ENCODE peak calls at places on chromosomes 7 and 10, in ten cellular contexts. One of them, this sample, is unnamed.
A peak's percentile ranks its signal among the peaks of the same experiment; 100 is the strongest.

GRCh38 chr10:97475936-97476594 is 22.2 kb downstream of the MMS19 start:
- DNase-seq in heart right ventricle: no peak
- DNase-seq in ureter: peak; percentile 8
- DNase-seq in T follicular helper cell: no peak
- DNase-seq in D341Med: no peak
- DNase-seq in amniotic epithelial cell: peak; percentile 89
- DNase-seq in left ventricle myocardium superior: no peak
- DNase-seq in spleen: no peak
- DNase-seq in small intestine: no peak
- DNase-seq in testis: peak; percentile 76
- DNase-seq in this sample: no peak

GRCh38 chr7:143225047-143225446 is 3.2 kb downstream of the TAS2R40 start:
- DNase-seq in heart right ventricle: no peak
- DNase-seq in ureter: no peak
- DNase-seq in T follicular helper cell: no peak
- DNase-seq in D341Med: no peak
- DNase-seq in amniotic epithelial cell: no peak
- DNase-seq in left ventricle myocardium superior: no peak
- DNase-seq in spleen: no peak
- DNase-seq in small intestine: no peak
- DNase-seq in testis: no peak
- DNase-seq in this sample: no peak

GRCh38 chr10:64110079-64110478 is 588.9 kb downstream of the REEP3 start:
- DNase-seq in heart right ventricle: no peak
- DNase-seq in ureter: no peak
- DNase-seq in T follicular helper cell: no peak
- DNase-seq in D341Med: no peak
- DNase-seq in amniotic epithelial cell: no peak
- DNase-seq in left ventricle myocardium superior: no peak
- DNase-seq in spleen: no peak
- DNase-seq in small intestine: no peak
- DNase-seq in testis: no peak
- DNase-seq in this sample: no peak

GRCh38 chr7:151876112-151876898 is 610 bp downstream of the PRKAG2 start:
- DNase-seq in heart right ventricle: peak; percentile 82
- DNase-seq in ureter: peak; percentile 86
- DNase-seq in T follicular helper cell: peak; percentile 46
- DNase-seq in D341Med: peak; percentile 73
- DNase-seq in amniotic epithelial cell: no peak
- DNase-seq in left ventricle myocardium superior: peak; percentile 91
- DNase-seq in spleen: peak; percentile 93
- DNase-seq in small intestine: no peak
- DNase-seq in testis: peak; percentile 75
- DNase-seq in this sample: peak; percentile 34

GRCh38 chr10:116464257-116464656 is 36.6 kb downstream of the PNLIPRP3 start:
- DNase-seq in heart right ventricle: no peak
- DNase-seq in ureter: no peak
- DNase-seq in T follicular helper cell: no peak
- DNase-seq in D341Med: no peak
- DNase-seq in amniotic epithelial cell: no peak
- DNase-seq in left ventricle myocardium superior: no peak
- DNase-seq in spleen: no peak
- DNase-seq in small intestine: no peak
- DNase-seq in testis: no peak
- DNase-seq in this sample: no peak

GRCh38 chr10:113158183-113158582 is 208.1 kb downstream of the TCF7L2 start:
- DNase-seq in heart right ventricle: no peak
- DNase-seq in ureter: no peak
- DNase-seq in T follicular helper cell: no peak
- DNase-seq in D341Med: no peak
- DNase-seq in amniotic epithelial cell: no peak
- DNase-seq in left ventricle myocardium superior: no peak
- DNase-seq in spleen: no peak
- DNase-seq in small intestine: no peak
- DNase-seq in testis: no peak
- DNase-seq in this sample: no peak

GRCh38 chr10:16756561-16757221 is 60.5 kb downstream of the RSU1 start:
- DNase-seq in heart right ventricle: no peak
- DNase-seq in ureter: no peak
- DNase-seq in T follicular helper cell: no peak
- DNase-seq in D341Med: no peak
- DNase-seq in amniotic epithelial cell: peak; percentile 74
- DNase-seq in left ventricle myocardium superior: no peak
- DNase-seq in spleen: no peak
- DNase-seq in small intestine: no peak
- DNase-seq in testis: no peak
- DNase-seq in this sample: no peak

GRCh38 chr7:46011501-46011900 is 90.4 kb upstream of the IGFBP3 start:
- DNase-seq in heart right ventricle: no peak
- DNase-seq in ureter: no peak
- DNase-seq in T follicular helper cell: no peak
- DNase-seq in D341Med: no peak
- DNase-seq in amniotic epithelial cell: no peak
- DNase-seq in left ventricle myocardium superior: no peak
- DNase-seq in spleen: no peak
- DNase-seq in small intestine: no peak
- DNase-seq in testis: no peak
- DNase-seq in this sample: no peak

GRCh38 chr10:115082521-115082920 is 10.6 kb upstream of the ATRNL1 start:
- DNase-seq in heart right ventricle: no peak
- DNase-seq in ureter: no peak
- DNase-seq in T follicular helper cell: no peak
- DNase-seq in D341Med: no peak
- DNase-seq in amniotic epithelial cell: peak; percentile 76
- DNase-seq in left ventricle myocardium superior: no peak
- DNase-seq in spleen: no peak
- DNase-seq in small intestine: no peak
- DNase-seq in testis: no peak
- DNase-seq in this sample: no peak

GRCh38 chr7:146090023-146090645 is 26.5 kb upstream of the CNTNAP2 start:
- DNase-seq in heart right ventricle: no peak
- DNase-seq in ureter: no peak
- DNase-seq in T follicular helper cell: no peak
- DNase-seq in D341Med: peak; percentile 54
- DNase-seq in amniotic epithelial cell: peak; percentile 2
- DNase-seq in left ventricle myocardium superior: no peak
- DNase-seq in spleen: no peak
- DNase-seq in small intestine: peak; percentile 20
- DNase-seq in testis: no peak
- DNase-seq in this sample: no peak

GRCh38 chr10:44857363-44858016 is 53.6 kb upstream of the TMEM72 start:
- DNase-seq in heart right ventricle: peak; percentile 79
- DNase-seq in ureter: peak; percentile 63
- DNase-seq in T follicular helper cell: peak; percentile 20
- DNase-seq in D341Med: peak; percentile 77
- DNase-seq in amniotic epithelial cell: peak; percentile 43
- DNase-seq in left ventricle myocardium superior: peak; percentile 82
- DNase-seq in spleen: peak; percentile 87
- DNase-seq in small intestine: peak; percentile 43
- DNase-seq in testis: peak; percentile 79
- DNase-seq in this sample: no peak

GRCh38 chr10:99658622-99659030 is 683 bp upstream of the ENTPD7 start:
- DNase-seq in heart right ventricle: peak; percentile 55
- DNase-seq in ureter: peak; percentile 62
- DNase-seq in T follicular helper cell: no peak
- DNase-seq in D341Med: no peak
- DNase-seq in amniotic epithelial cell: peak; percentile 39
- DNase-seq in left ventricle myocardium superior: peak; percentile 42
- DNase-seq in spleen: peak; percentile 90
- DNase-seq in small intestine: peak; percentile 92
- DNase-seq in testis: peak; percentile 67
- DNase-seq in this sample: peak; percentile 73

GRCh38 chr7:135745702-135746312 is 2.8 kb downstream of the FAM180A start:
- DNase-seq in heart right ventricle: peak; percentile 76
- DNase-seq in ureter: no peak
- DNase-seq in T follicular helper cell: no peak
- DNase-seq in D341Med: no peak
- DNase-seq in amniotic epithelial cell: peak; percentile 97
- DNase-seq in left ventricle myocardium superior: no peak
- DNase-seq in spleen: no peak
- DNase-seq in small intestine: peak; percentile 5
- DNase-seq in testis: no peak
- DNase-seq in this sample: peak; percentile 73

GRCh38 chr7:14698239-14698638 is 204.3 kb downstream of the DGKB start:
- DNase-seq in heart right ventricle: no peak
- DNase-seq in ureter: no peak
- DNase-seq in T follicular helper cell: no peak
- DNase-seq in D341Med: no peak
- DNase-seq in amniotic epithelial cell: no peak
- DNase-seq in left ventricle myocardium superior: no peak
- DNase-seq in spleen: no peak
- DNase-seq in small intestine: no peak
- DNase-seq in testis: no peak
- DNase-seq in this sample: no peak

GRCh38 chr7:43666938-43667337 is 62.4 kb downstream of the COA1 start:
- DNase-seq in heart right ventricle: no peak
- DNase-seq in ureter: no peak
- DNase-seq in T follicular helper cell: no peak
- DNase-seq in D341Med: no peak
- DNase-seq in amniotic epithelial cell: peak; percentile 61
- DNase-seq in left ventricle myocardium superior: no peak
- DNase-seq in spleen: no peak
- DNase-seq in small intestine: no peak
- DNase-seq in testis: no peak
- DNase-seq in this sample: no peak

GRCh38 chr7:147412109-147412508 is 1178.5 kb upstream of the C7orf33 start:
- DNase-seq in heart right ventricle: no peak
- DNase-seq in ureter: no peak
- DNase-seq in T follicular helper cell: no peak
- DNase-seq in D341Med: no peak
- DNase-seq in amniotic epithelial cell: peak; percentile 24
- DNase-seq in left ventricle myocardium superior: no peak
- DNase-seq in spleen: no peak
- DNase-seq in small intestine: no peak
- DNase-seq in testis: no peak
- DNase-seq in this sample: no peak

GRCh38 chr7:95886501-95887090 is 114.2 kb downstream of the DYNC1I1 start:
- DNase-seq in heart right ventricle: no peak
- DNase-seq in ureter: no peak
- DNase-seq in T follicular helper cell: no peak
- DNase-seq in D341Med: no peak
- DNase-seq in amniotic epithelial cell: peak; percentile 20
- DNase-seq in left ventricle myocardium superior: no peak
- DNase-seq in spleen: no peak
- DNase-seq in small intestine: no peak
- DNase-seq in testis: no peak
- DNase-seq in this sample: no peak

GRCh38 chr10:61262486-61263261 is 190.5 kb downstream of the TMEM26 start:
- DNase-seq in heart right ventricle: no peak
- DNase-seq in ureter: no peak
- DNase-seq in T follicular helper cell: no peak
- DNase-seq in D341Med: no peak
- DNase-seq in amniotic epithelial cell: peak; percentile 30
- DNase-seq in left ventricle myocardium superior: no peak
- DNase-seq in spleen: no peak
- DNase-seq in small intestine: no peak
- DNase-seq in testis: no peak
- DNase-seq in this sample: no peak

This sample was measured in thoracic aorta.